ENCODE peak calls at places on chromosomes 1 and 21, in nine cellular contexts. Q is stomach, U is GM12891, O is fibroblast of the conjunctiva, J is OCI-M1, X is EH, I is GM13977, P is cardiac muscle cell, H is GM04504. R is an unnamed sample.
A peak's percentile ranks its signal among the peaks of the same experiment; 100 is the strongest.

GRCh38 chr1:244918422-244919319 is 54.3 kb upstream of the HNRNPU start:
- DNase-seq in Q (peak; percentile 26), H (no peak), I (peak; percentile 77), O (no peak), U (peak; percentile 47), P (peak; percentile 41), X (peak; percentile 35), J (peak; percentile 67), R (peak; percentile 28)

GRCh38 chr1:233183226-233184020 is 112.1 kb downstream of the PCNX2 start:
- DNase-seq in J (no peak), O (no peak), X (peak; percentile 34), Q (no peak), P (no peak), U (no peak), H (no peak), I (no peak), R (peak; percentile 16)

GRCh38 chr1:1001631-1002300 is 1.9 kb upstream of the HES4 start:
- DNase-seq in J (peak; percentile 84), Q (peak; percentile 87), U (peak; percentile 90), I (peak; percentile 94), P (peak; percentile 84), H (no peak), X (peak; percentile 81), O (no peak), R (peak; percentile 61)

GRCh38 chr1:219247441-219247840 is 73.8 kb downstream of the LYPLAL1 start:
- DNase-seq in O (no peak), Q (no peak), X (peak; percentile 20), P (no peak), J (no peak), H (no peak), U (no peak), I (no peak), R (no peak)

GRCh38 chr21:17454315-17455027 is 58.4 kb upstream of the CXADR start:
- DNase-seq in H (peak; percentile 63), U (peak; percentile 22), P (peak; percentile 41), Q (no peak), X (peak; percentile 78), I (no peak), J (peak; percentile 96), O (peak; percentile 86), R (peak; percentile 95)

GRCh38 chr21:41620982-41621381 is 113.0 kb upstream of the TMPRSS2 start:
- DNase-seq in O (no peak), Q (no peak), U (no peak), H (no peak), J (no peak), I (no peak), P (no peak), X (peak; percentile 68), R (no peak)

GRCh38 chr21:42367379-42368165 is 1.2 kb upstream of the TFF1 start:
- DNase-seq in I (no peak), H (no peak), J (peak; percentile 36), P (no peak), Q (no peak), U (no peak), X (no peak), O (no peak), R (no peak)

GRCh38 chr1:154726443-154726842 is 118.5 kb upstream of the ADAR start:
- DNase-seq in H (no peak), U (no peak), I (no peak), Q (no peak), J (no peak), P (no peak), X (no peak), O (no peak), R (no peak)

GRCh38 chr1:168512864-168513595 is 30.8 kb downstream of the XCL2 start:
- DNase-seq in I (no peak), P (peak; percentile 94), O (no peak), U (no peak), X (no peak), J (no peak), Q (no peak), H (no peak), R (peak; percentile 49)

GRCh38 chr1:29835486-29836273 is 599.4 kb downstream of the PTPRU start:
- DNase-seq in P (no peak), J (peak; percentile 1), U (no peak), I (no peak), X (peak; percentile 2), H (no peak), O (no peak), Q (no peak), R (peak; percentile 40)

GRCh38 chr1:203197625-203198024 is 11.1 kb upstream of the CHI3L1 start:
- DNase-seq in U (no peak), J (peak; percentile 15), O (peak; percentile 43), Q (no peak), I (no peak), H (peak; percentile 34), P (peak; percentile 21), X (peak; percentile 86), R (peak; percentile 84)

GRCh38 chr1:206518206-206518605 is 10.9 kb downstream of the RASSF5 start:
- DNase-seq in Q (no peak), X (no peak), U (no peak), I (no peak), H (no peak), O (no peak), P (no peak), J (no peak), R (no peak)

GRCh38 chr1:240337795-240338194 is 246.1 kb downstream of the FMN2 start:
- DNase-seq in Q (no peak), X (peak; percentile 92), P (peak; percentile 62), H (peak; percentile 89), I (no peak), J (no peak), O (peak; percentile 81), U (no peak), R (peak; percentile 91)

GRCh38 chr1:225990705-225991464 is 8.3 kb downstream of the SDE2 start:
- DNase-seq in X (no peak), U (no peak), P (no peak), Q (no peak), I (no peak), J (peak; percentile 92), O (no peak), H (no peak), R (no peak)

GRCh38 chr1:938711-939504 is 15.2 kb downstream of the SAMD11 start:
- DNase-seq in Q (no peak), P (no peak), J (peak; percentile 37), U (no peak), O (no peak), I (no peak), H (no peak), X (no peak), R (no peak)

GRCh38 chr1:183702813-183703198 is 49.7 kb upstream of the APOBEC4 start:
- DNase-seq in P (no peak), I (no peak), J (no peak), O (no peak), Q (no peak), U (no peak), X (no peak), H (no peak), R (no peak)

GRCh38 chr1:59143824-59144223 is 153.1 kb upstream of the FGGY start:
- DNase-seq in J (no peak), O (no peak), H (no peak), X (peak; percentile 80), U (no peak), Q (no peak), P (peak; percentile 12), I (no peak), R (no peak)

GRCh38 chr21:44948426-44949120 is 8.7 kb downstream of the SLX9 start:
- DNase-seq in P (no peak), I (no peak), U (no peak), Q (no peak), X (no peak), H (no peak), J (no peak), O (no peak), R (no peak)

GRCh38 chr21:39552856-39553255 is 59.9 kb upstream of the B3GALT5 start:
- DNase-seq in X (no peak), J (no peak), I (no peak), P (no peak), Q (no peak), O (no peak), U (no peak), H (no peak), R (no peak)

GRCh38 chr1:47694011-47694890 is 256.4 kb downstream of the FOXD2 start:
- DNase-seq in I (no peak), J (no peak), H (no peak), O (no peak), U (no peak), P (no peak), Q (peak; percentile 14), X (no peak), R (no peak)

GRCh38 chr1:200079576-200079975 is 52.1 kb downstream of the NR5A2 start:
- DNase-seq in P (no peak), I (no peak), J (no peak), O (no peak), Q (no peak), X (no peak), H (no peak), U (no peak), R (peak; percentile 50)

GRCh38 chr1:109770331-109771095 is 6.8 kb upstream of the EPS8L3 start:
- DNase-seq in J (no peak), Q (peak; percentile 20), O (no peak), H (no peak), X (no peak), P (no peak), U (no peak), I (no peak), R (no peak)

GRCh38 chr21:46189213-46189958 is 5.1 kb upstream of the SPATC1L start:
- DNase-seq in X (peak; percentile 71), O (no peak), U (no peak), I (no peak), P (no peak), Q (no peak), H (peak; percentile 19), J (no peak), R (peak; percentile 42)

GRCh38 chr21:25878334-25878733 is 143.6 kb downstream of the GABPA start:
- DNase-seq in O (no peak), U (no peak), I (no peak), X (peak; percentile 18), P (no peak), Q (no peak), J (peak; percentile 14), H (no peak), R (peak; percentile 13)

GRCh38 chr1:229068266-229069043 is 202.5 kb upstream of the RAB4A start:
- DNase-seq in U (no peak), P (no peak), J (peak; percentile 81), X (no peak), H (no peak), Q (no peak), I (no peak), O (no peak), R (no peak)

GRCh38 chr1:177770096-177770495 is 199.8 kb downstream of the SEC16B start:
- DNase-seq in I (no peak), Q (no peak), J (no peak), O (no peak), X (no peak), H (no peak), P (no peak), U (no peak), R (no peak)

GRCh38 chr1:156845055-156845952 is 13.6 kb downstream of the INSRR start:
- DNase-seq in I (peak; percentile 48), X (no peak), P (peak; percentile 43), H (no peak), U (no peak), J (no peak), Q (no peak), O (no peak), R (no peak)

GRCh38 chr21:45981641-45982255 is at the start of gene COL6A1:
- DNase-seq in O (peak; percentile 49), P (peak; percentile 80), U (peak; percentile 43), J (no peak), I (peak; percentile 76), X (peak; percentile 80), H (no peak), Q (peak; percentile 59), R (peak; percentile 76)

GRCh38 chr1:215276582-215276981 is 194.0 kb downstream of the KCNK2 start:
- DNase-seq in U (no peak), Q (no peak), H (no peak), P (peak; percentile 55), J (no peak), X (no peak), I (no peak), O (no peak), R (no peak)

GRCh38 chr1:221725683-221726330 is 16.1 kb downstream of the DUSP10 start:
- DNase-seq in J (peak; percentile 85), U (no peak), Q (no peak), P (no peak), O (no peak), I (no peak), H (no peak), X (peak; percentile 53), R (peak; percentile 54)

GRCh38 chr1:41919764-41920397 is 1.2 kb upstream of the HIVEP3 start:
- DNase-seq in J (peak; percentile 83), I (peak; percentile 63), Q (peak; percentile 40), X (peak; percentile 71), O (no peak), U (peak; percentile 54), P (peak; percentile 59), H (no peak), R (peak; percentile 74)